ENCODE peak calls at places on chromosome 1, in four cellular contexts. L is naive thymus-derived CD8-positive, alpha-beta T cell; B is heart left ventricle; O is H4. I is an unnamed sample.

GRCh38 chr1:2229032-2229920 is 1.2 kb downstream of the SKI start:
- DNase-seq in L (peak), B (peak), O (peak), I (no peak)

GRCh38 chr1:10610901-10611600 is 136.3 kb downstream of the PEX14 start:
- DNase-seq in L (no peak), B (no peak), O (no peak), I (no peak)

GRCh38 chr1:221712776-221713431 is 29.0 kb downstream of the DUSP10 start:
- DNase-seq in L (peak), B (no peak), O (no peak), I (no peak)

GRCh38 chr1:151399890-151400235 is 490 bp downstream of the PSMB4 start:
- DNase-seq in L (no peak), B (no peak), O (no peak), I (no peak)

GRCh38 chr1:31374511-31375196 is 1.8 kb upstream of the FABP3 start:
- DNase-seq in L (no peak), B (peak), O (no peak), I (peak)

GRCh38 chr1:12402159-12402673 is 172.4 kb downstream of the VPS13D start:
- DNase-seq in L (no peak), B (no peak), O (no peak), I (no peak)

GRCh38 chr1:109821221-109821669 is 57.5 kb upstream of the EPS8L3 start:
- DNase-seq in L (no peak), B (no peak), O (peak), I (no peak)

GRCh38 chr1:183063349-183063748 is 40.1 kb downstream of the LAMC1 start:
- DNase-seq in L (no peak), B (no peak), O (no peak), I (no peak)

GRCh38 chr1:78649628-78650027 is at the start of gene IFI44:
- DNase-seq in L (peak), B (peak), O (peak), I (peak)

GRCh38 chr1:160829766-160830165 is 32.9 kb downstream of the CD244 start:
- DNase-seq in L (no peak), B (no peak), O (no peak), I (no peak)

GRCh38 chr1:70840260-70840953 is 207.2 kb downstream of the PTGER3 start:
- DNase-seq in L (no peak), B (no peak), O (peak), I (no peak)

GRCh38 chr1:14366361-14367018 is 232.0 kb upstream of the KAZN start:
- DNase-seq in L (no peak), B (no peak), O (peak), I (no peak)

GRCh38 chr1:111735858-111736544 is 3.2 kb downstream of the INKA2 start:
- DNase-seq in L (no peak), B (peak), O (no peak), I (no peak)

GRCh38 chr1:202227273-202227672 is 33.7 kb downstream of the LGR6 start:
- DNase-seq in L (no peak), B (no peak), O (no peak), I (no peak)

GRCh38 chr1:1000357-1001056 is 610 bp upstream of the HES4 start:
- DNase-seq in L (peak), B (peak), O (peak), I (peak)

GRCh38 chr1:228863776-228864175 is 128.5 kb downstream of the RHOU start:
- DNase-seq in L (no peak), B (no peak), O (no peak), I (no peak)

GRCh38 chr1:180230791-180231505 is 884 bp downstream of the LHX4 start:
- DNase-seq in L (no peak), B (no peak), O (no peak), I (no peak)

GRCh38 chr1:6412896-6413295 is 6.8 kb downstream of the HES2 start:
- DNase-seq in L (no peak), B (no peak), O (no peak), I (no peak)

GRCh38 chr1:183106746-183107145 is 79.3 kb upstream of the LAMC2 start:
- DNase-seq in L (no peak), B (no peak), O (peak), I (no peak)

GRCh38 chr1:247370786-247371732 is 39.4 kb upstream of the ZNF496 start:
- DNase-seq in L (no peak), B (no peak), O (no peak), I (no peak)

GRCh38 chr1:116415699-116416533 is 42.9 kb downstream of the ATP1A1 start:
- DNase-seq in L (no peak), B (peak), O (no peak), I (peak)

I was measured in heart right ventricle.